ENCODE peak calls at places on chromosomes 13 and 19, in nine cellular contexts. O is mucosa of gallbladder; E is left ventricle myocardium inferior; V is stimulated activated CD4-positive, alpha-beta T cell treated with anti-CD3 and anti-CD28 coated beads, TNF-alpha, amount 100 ng/mL, for 4 hours; C is mucosa of descending colon; U is nephron progenitor cell; L is memory B cell; G is activated naive CD4-positive, alpha-beta T cell; T is amniotic stem cell. Y is an unnamed sample.

GRCh38 chr13:47188802-47189201 is 291.9 kb upstream of the HTR2A start:
- DNase-seq in O (no peak), E (no peak), V (no peak), C (no peak), U (no peak), L (no peak), G (no peak), T (no peak), Y (peak)

GRCh38 chr13:98447881-98448641 is 128.8 kb downstream of the STK24 start:
- DNase-seq in O (no peak), E (peak), V (no peak), C (peak), U (peak), L (peak), G (no peak), T (no peak), Y (no peak)

GRCh38 chr13:64041296-64041695 is 2625.6 kb upstream of the PCDH20 start:
- DNase-seq in O (no peak), E (no peak), V (no peak), C (no peak), U (no peak), L (no peak), G (no peak), T (no peak), Y (no peak)

GRCh38 chr13:101751488-101751887 is 299.0 kb downstream of the ITGBL1 start:
- DNase-seq in O (no peak), E (no peak), V (no peak), C (no peak), U (no peak), L (no peak), G (no peak), T (peak), Y (peak)

GRCh38 chr13:87314822-87315221 is 356.3 kb upstream of the SLITRK5 start:
- DNase-seq in O (no peak), E (no peak), V (no peak), C (no peak), U (no peak), L (no peak), G (no peak), T (no peak), Y (no peak)

GRCh38 chr13:113582841-113583631 is 1.5 kb upstream of the TFDP1 start:
- DNase-seq in O (no peak), E (no peak), V (no peak), C (peak), U (no peak), L (no peak), G (no peak), T (no peak), Y (no peak)

GRCh38 chr19:47263169-47263560 is 6.8 kb downstream of the CCDC9 start:
- DNase-seq in O (no peak), E (no peak), V (no peak), C (no peak), U (no peak), L (no peak), G (no peak), T (no peak), Y (no peak)

GRCh38 chr19:48394331-48395169 is 1.1 kb downstream of the GRIN2D start:
- DNase-seq in O (no peak), E (no peak), V (no peak), C (no peak), U (no peak), L (no peak), G (no peak), T (no peak), Y (peak)

GRCh38 chr13:46586766-46587509 is 34.0 kb downstream of the LRCH1 start:
- DNase-seq in O (no peak), E (no peak), V (no peak), C (no peak), U (no peak), L (no peak), G (no peak), T (no peak), Y (peak)

GRCh38 chr19:45243144-45243732 is 2.0 kb downstream of the EXOC3L2 start:
- DNase-seq in O (no peak), E (no peak), V (no peak), C (no peak), U (no peak), L (no peak), G (no peak), T (no peak), Y (no peak)

GRCh38 chr13:85367887-85368286 is 431.3 kb downstream of the SLITRK6 start:
- DNase-seq in O (no peak), E (no peak), V (no peak), C (no peak), U (no peak), L (no peak), G (no peak), T (no peak), Y (peak)

GRCh38 chr13:23770428-23770827 is 118.8 kb downstream of the MIPEP start:
- DNase-seq in O (no peak), E (no peak), V (no peak), C (no peak), U (no peak), L (no peak), G (no peak), T (no peak), Y (no peak)

GRCh38 chr13:114064516-114065140 is 67.8 kb downstream of the RASA3 start:
- DNase-seq in O (no peak), E (peak), V (no peak), C (no peak), U (no peak), L (no peak), G (no peak), T (no peak), Y (peak)

GRCh38 chr13:113998781-113999617 is 25.1 kb upstream of the C13orf46 start:
- DNase-seq in O (no peak), E (no peak), V (no peak), C (no peak), U (no peak), L (no peak), G (no peak), T (no peak), Y (no peak)